ENCODE peak calls at places on chromosomes 2 and 18, in four cellular contexts. One of them, this sample, is unnamed.

GRCh38 chr18:44588466-44588865 is 92.2 kb upstream of the SETBP1 start:
- DNase-seq in iPS DF 19.7: no peak
- DNase-seq in hippocampal formation: no peak
- DNase-seq in left cardiac atrium: no peak
- DNase-seq in this sample: no peak

GRCh38 chr18:46711444-46711863 is 45.4 kb downstream of the ST8SIA5 start:
- DNase-seq in iPS DF 19.7: no peak
- DNase-seq in hippocampal formation: no peak
- DNase-seq in left cardiac atrium: no peak
- DNase-seq in this sample: no peak

GRCh38 chr18:26307161-26307773 is 81.0 kb downstream of the TAF4B start:
- DNase-seq in iPS DF 19.7: no peak
- DNase-seq in hippocampal formation: no peak
- DNase-seq in left cardiac atrium: no peak
- DNase-seq in this sample: no peak

GRCh38 chr2:129178356-129178755 is 801.1 kb upstream of the RAB6C start:
- DNase-seq in iPS DF 19.7: no peak
- DNase-seq in hippocampal formation: no peak
- DNase-seq in left cardiac atrium: peak
- DNase-seq in this sample: no peak

GRCh38 chr2:18483896-18484295 is 76.6 kb downstream of the RDH14 start:
- DNase-seq in iPS DF 19.7: no peak
- DNase-seq in hippocampal formation: no peak
- DNase-seq in left cardiac atrium: no peak
- DNase-seq in this sample: no peak

GRCh38 chr2:51103205-51103604 is 71.3 kb upstream of the NRXN1 start:
- DNase-seq in iPS DF 19.7: peak
- DNase-seq in hippocampal formation: no peak
- DNase-seq in left cardiac atrium: no peak
- DNase-seq in this sample: no peak

GRCh38 chr2:206765242-206766056 is at the start of the genes FASTKD2 and MDH1B:
- DNase-seq in iPS DF 19.7: peak
- DNase-seq in hippocampal formation: peak
- DNase-seq in left cardiac atrium: peak
- DNase-seq in this sample: peak

GRCh38 chr2:219350215-219350937 is 17.8 kb upstream of the RESP18 start:
- DNase-seq in iPS DF 19.7: no peak
- DNase-seq in hippocampal formation: no peak
- DNase-seq in left cardiac atrium: no peak
- DNase-seq in this sample: no peak

GRCh38 chr18:78519394-78520062 is 460.1 kb upstream of the SALL3 start:
- DNase-seq in iPS DF 19.7: no peak
- DNase-seq in hippocampal formation: no peak
- DNase-seq in left cardiac atrium: no peak
- DNase-seq in this sample: no peak

GRCh38 chr2:241132549-241133435 is 16.5 kb downstream of the PASK start:
- DNase-seq in iPS DF 19.7: no peak
- DNase-seq in hippocampal formation: no peak
- DNase-seq in left cardiac atrium: no peak
- DNase-seq in this sample: no peak

GRCh38 chr2:197878792-197879191 is 74.4 kb downstream of the PLCL1 start:
- DNase-seq in iPS DF 19.7: no peak
- DNase-seq in hippocampal formation: no peak
- DNase-seq in left cardiac atrium: no peak
- DNase-seq in this sample: no peak

GRCh38 chr2:160289803-160290202 is 89.7 kb upstream of the ITGB6 start:
- DNase-seq in iPS DF 19.7: no peak
- DNase-seq in hippocampal formation: no peak
- DNase-seq in left cardiac atrium: no peak
- DNase-seq in this sample: no peak

GRCh38 chr2:15359716-15360531 is 201.2 kb downstream of the NBAS start:
- DNase-seq in iPS DF 19.7: no peak
- DNase-seq in hippocampal formation: no peak
- DNase-seq in left cardiac atrium: no peak
- DNase-seq in this sample: no peak

GRCh38 chr2:45540942-45541341 is 70.1 kb downstream of the SRBD1 start:
- DNase-seq in iPS DF 19.7: no peak
- DNase-seq in hippocampal formation: no peak
- DNase-seq in left cardiac atrium: no peak
- DNase-seq in this sample: no peak

GRCh38 chr2:199392363-199392762 is 65.4 kb downstream of the SATB2 start:
- DNase-seq in iPS DF 19.7: no peak
- DNase-seq in hippocampal formation: no peak
- DNase-seq in left cardiac atrium: no peak
- DNase-seq in this sample: no peak

GRCh38 chr2:207142461-207142860 is 23.3 kb downstream of the KLF7 start:
- DNase-seq in iPS DF 19.7: no peak
- DNase-seq in hippocampal formation: peak
- DNase-seq in left cardiac atrium: no peak
- DNase-seq in this sample: no peak

GRCh38 chr18:78542204-78542603 is 437.4 kb upstream of the SALL3 start:
- DNase-seq in iPS DF 19.7: no peak
- DNase-seq in hippocampal formation: peak
- DNase-seq in left cardiac atrium: peak
- DNase-seq in this sample: peak

GRCh38 chr2:202965810-202966454 is 48.7 kb upstream of the NBEAL1 start:
- DNase-seq in iPS DF 19.7: peak
- DNase-seq in hippocampal formation: no peak
- DNase-seq in left cardiac atrium: no peak
- DNase-seq in this sample: no peak

GRCh38 chr2:203225423-203226039 is 13.3 kb upstream of the CYP20A1 start:
- DNase-seq in iPS DF 19.7: no peak
- DNase-seq in hippocampal formation: no peak
- DNase-seq in left cardiac atrium: no peak
- DNase-seq in this sample: no peak

GRCh38 chr18:48990497-48991298 is 39.9 kb upstream of the SMAD7 start:
- DNase-seq in iPS DF 19.7: no peak
- DNase-seq in hippocampal formation: no peak
- DNase-seq in left cardiac atrium: peak
- DNase-seq in this sample: no peak

GRCh38 chr18:74460825-74461224 is 3.7 kb upstream of the DIPK1C start:
- DNase-seq in iPS DF 19.7: no peak
- DNase-seq in hippocampal formation: no peak
- DNase-seq in left cardiac atrium: no peak
- DNase-seq in this sample: no peak

GRCh38 chr2:219056896-219057708 is 3.6 kb downstream of the IHH start:
- DNase-seq in iPS DF 19.7: no peak
- DNase-seq in hippocampal formation: no peak
- DNase-seq in left cardiac atrium: no peak
- DNase-seq in this sample: no peak

GRCh38 chr2:9430316-9431293 is 7.2 kb downstream of the CPSF3 start:
- DNase-seq in iPS DF 19.7: no peak
- DNase-seq in hippocampal formation: no peak
- DNase-seq in left cardiac atrium: no peak
- DNase-seq in this sample: no peak